ENCODE peak calls at places on chromosomes 5 and 9, in eight cellular contexts. C, O, E, T, F, H, P and Z are unnamed samples.

GRCh38 chr5:154937186-154937717 is 759 bp downstream of the GEMIN5 start:
- DNase-seq in E (no peak), T (no peak), F (no peak), C (peak; percentile 20), P (no peak), O (no peak), H (no peak), Z (no peak)

GRCh38 chr5:140341591-140341990 is 4.8 kb downstream of the HBEGF start:
- DNase-seq in H (peak; percentile 81), T (peak; percentile 92), P (no peak), E (no peak), O (peak; percentile 88), C (no peak), F (no peak), Z (no peak)

GRCh38 chr9:133875131-133875530 is 117.0 kb downstream of the VAV2 start:
- DNase-seq in C (no peak), H (no peak), E (no peak), O (no peak), T (no peak), F (no peak), P (no peak), Z (no peak)

GRCh38 chr5:60260658-60261057 is 367.1 kb upstream of the PDE4D start:
- DNase-seq in F (no peak), H (no peak), E (no peak), C (no peak), P (no peak), T (no peak), O (no peak), Z (no peak)

GRCh38 chr5:144060598-144060997 is 109.9 kb downstream of the YIPF5 start:
- DNase-seq in E (no peak), T (no peak), P (no peak), F (no peak), O (no peak), C (no peak), H (no peak), Z (no peak)

GRCh38 chr9:93329632-93330286 is 121.7 kb upstream of the FAM120A start:
- DNase-seq in O (no peak), T (no peak), H (no peak), C (peak; percentile 40), F (no peak), P (no peak), E (no peak), Z (no peak)

GRCh38 chr9:115413766-115414382 is 295.9 kb upstream of the TNC start:
- DNase-seq in O (no peak), H (no peak), E (no peak), F (no peak), T (no peak), P (no peak), C (no peak), Z (no peak)

GRCh38 chr9:3525836-3526165 is at the start of gene RFX3:
- DNase-seq in T (peak; percentile 96), P (peak; percentile 86), H (peak; percentile 97), C (peak; percentile 88), O (peak; percentile 96), F (peak; percentile 88), E (peak; percentile 80), Z (peak; percentile 91)

GRCh38 chr9:80775515-80775914 is 913.8 kb downstream of the TLE1 start:
- DNase-seq in T (no peak), P (no peak), E (no peak), F (no peak), C (no peak), O (no peak), H (no peak), Z (no peak)

GRCh38 chr5:85049020-85049419 is 664.3 kb upstream of the EDIL3 start:
- DNase-seq in E (no peak), H (no peak), O (peak; percentile 22), T (peak; percentile 46), F (no peak), P (peak; percentile 19), C (no peak), Z (peak; percentile 77)

GRCh38 chr5:64807505-64807904 is 38.8 kb downstream of the CWC27 start:
- DNase-seq in P (no peak), C (no peak), T (no peak), F (no peak), H (no peak), O (no peak), E (no peak), Z (no peak)

GRCh38 chr9:114303977-114304376 is 18.9 kb upstream of the ORM1 start:
- DNase-seq in C (no peak), E (no peak), T (no peak), F (no peak), P (no peak), H (no peak), O (no peak), Z (no peak)

GRCh38 chr5:121144764-121145163 is 680.7 kb downstream of the PRR16 start:
- DNase-seq in C (no peak), F (no peak), O (no peak), P (no peak), H (no peak), T (no peak), E (no peak), Z (peak; percentile 8)

GRCh38 chr5:76867827-76868693 is 18.2 kb downstream of the S100Z start:
- DNase-seq in F (peak; percentile 17), E (peak; percentile 13), T (peak; percentile 79), H (peak; percentile 74), C (peak; percentile 80), O (peak; percentile 67), P (peak; percentile 69), Z (peak; percentile 20)

GRCh38 chr9:1373445-1373844 is 323.3 kb downstream of the DMRT2 start:
- DNase-seq in H (no peak), C (no peak), O (no peak), T (no peak), P (no peak), E (no peak), F (no peak), Z (no peak)

GRCh38 chr5:76544268-76544926 is 78.8 kb downstream of the F2RL2 start:
- DNase-seq in T (peak; percentile 37), O (no peak), P (peak; percentile 52), F (peak; percentile 47), H (no peak), E (peak; percentile 28), C (peak; percentile 74), Z (no peak)

GRCh38 chr9:615756-616155 is 225.7 kb upstream of the DMRT1 start:
- DNase-seq in F (no peak), T (no peak), P (no peak), O (no peak), E (no peak), C (no peak), H (no peak), Z (no peak)

GRCh38 chr9:708556-709432 is 132.7 kb upstream of the DMRT1 start:
- DNase-seq in P (no peak), E (no peak), C (no peak), O (no peak), F (no peak), H (no peak), T (no peak), Z (no peak)

GRCh38 chr9:86586144-86586494 is 231.9 kb upstream of the TUT7 start:
- DNase-seq in F (no peak), O (no peak), H (no peak), T (no peak), C (no peak), E (no peak), P (no peak), Z (no peak)

GRCh38 chr5:39948867-39949468 is 524.2 kb upstream of the DAB2 start:
- DNase-seq in P (peak; percentile 69), T (peak; percentile 81), O (peak; percentile 43), H (no peak), C (peak; percentile 79), F (peak; percentile 1), E (peak; percentile 41), Z (peak; percentile 54)